ENCODE peak calls at places on chromosome 6, in nine cellular contexts. One of them, this sample, is unnamed.

GRCh38 chr6:27146706-27147507 is 100.6 kb upstream of the PRSS16 start:
- DNase-seq in aorta: peak; percentile 87
- DNase-seq in heart right ventricle: peak; percentile 62
- DNase-seq in hepatocyte: peak; percentile 96
- DNase-seq in mesendoderm: peak; percentile 100
- DNase-seq in cardiac muscle cell: peak; percentile 100
- DNase-seq in spleen: peak; percentile 96
- DNase-seq in endothelial cell of umbilical vein: peak; percentile 99
- DNase-seq in suprapubic skin: peak; percentile 88
- DNase-seq in this sample: peak; percentile 92

GRCh38 chr6:14765106-14765505 is 480.8 kb upstream of the JARID2 start:
- DNase-seq in aorta: no peak
- DNase-seq in heart right ventricle: no peak
- DNase-seq in hepatocyte: no peak
- DNase-seq in mesendoderm: no peak
- DNase-seq in cardiac muscle cell: peak; percentile 13
- DNase-seq in spleen: no peak
- DNase-seq in endothelial cell of umbilical vein: no peak
- DNase-seq in suprapubic skin: no peak
- DNase-seq in this sample: no peak

GRCh38 chr6:103335412-103335811 is 1524.3 kb downstream of the HACE1 start:
- DNase-seq in aorta: no peak
- DNase-seq in heart right ventricle: no peak
- DNase-seq in hepatocyte: no peak
- DNase-seq in mesendoderm: no peak
- DNase-seq in cardiac muscle cell: no peak
- DNase-seq in spleen: no peak
- DNase-seq in endothelial cell of umbilical vein: no peak
- DNase-seq in suprapubic skin: no peak
- DNase-seq in this sample: no peak

GRCh38 chr6:71678081-71678480 is 208.3 kb upstream of the RIMS1 start:
- DNase-seq in aorta: no peak
- DNase-seq in heart right ventricle: no peak
- DNase-seq in hepatocyte: no peak
- DNase-seq in mesendoderm: no peak
- DNase-seq in cardiac muscle cell: no peak
- DNase-seq in spleen: no peak
- DNase-seq in endothelial cell of umbilical vein: no peak
- DNase-seq in suprapubic skin: no peak
- DNase-seq in this sample: no peak

GRCh38 chr6:132813173-132813856 is 1.1 kb upstream of the RPS12 start:
- DNase-seq in aorta: no peak
- DNase-seq in heart right ventricle: peak; percentile 25
- DNase-seq in hepatocyte: peak; percentile 48
- DNase-seq in mesendoderm: peak; percentile 63
- DNase-seq in cardiac muscle cell: peak; percentile 49
- DNase-seq in spleen: peak; percentile 88
- DNase-seq in endothelial cell of umbilical vein: peak; percentile 75
- DNase-seq in suprapubic skin: no peak
- DNase-seq in this sample: peak; percentile 46

GRCh38 chr6:31203345-31203979 is 33.0 kb upstream of the POU5F1 start:
- DNase-seq in aorta: no peak
- DNase-seq in heart right ventricle: no peak
- DNase-seq in hepatocyte: peak; percentile 70
- DNase-seq in mesendoderm: peak; percentile 28
- DNase-seq in cardiac muscle cell: peak; percentile 33
- DNase-seq in spleen: no peak
- DNase-seq in endothelial cell of umbilical vein: no peak
- DNase-seq in suprapubic skin: no peak
- DNase-seq in this sample: no peak

GRCh38 chr6:11404845-11405244 is 132.7 kb upstream of the TMEM170B start:
- DNase-seq in aorta: no peak
- DNase-seq in heart right ventricle: no peak
- DNase-seq in hepatocyte: no peak
- DNase-seq in mesendoderm: no peak
- DNase-seq in cardiac muscle cell: no peak
- DNase-seq in spleen: no peak
- DNase-seq in endothelial cell of umbilical vein: no peak
- DNase-seq in suprapubic skin: no peak
- DNase-seq in this sample: no peak

GRCh38 chr6:139568956-139569538 is 194.6 kb upstream of the CITED2 start:
- DNase-seq in aorta: no peak
- DNase-seq in heart right ventricle: no peak
- DNase-seq in hepatocyte: no peak
- DNase-seq in mesendoderm: peak; percentile 42
- DNase-seq in cardiac muscle cell: peak; percentile 82
- DNase-seq in spleen: no peak
- DNase-seq in endothelial cell of umbilical vein: peak; percentile 80
- DNase-seq in suprapubic skin: no peak
- DNase-seq in this sample: no peak

GRCh38 chr6:33692760-33693158 is 18.7 kb downstream of the UQCC2 start:
- DNase-seq in aorta: no peak
- DNase-seq in heart right ventricle: peak; percentile 40
- DNase-seq in hepatocyte: no peak
- DNase-seq in mesendoderm: no peak
- DNase-seq in cardiac muscle cell: peak; percentile 24
- DNase-seq in spleen: peak; percentile 93
- DNase-seq in endothelial cell of umbilical vein: no peak
- DNase-seq in suprapubic skin: no peak
- DNase-seq in this sample: peak; percentile 49

GRCh38 chr6:156461647-156462046 is 315.5 kb upstream of the ARID1B start:
- DNase-seq in aorta: no peak
- DNase-seq in heart right ventricle: no peak
- DNase-seq in hepatocyte: no peak
- DNase-seq in mesendoderm: no peak
- DNase-seq in cardiac muscle cell: no peak
- DNase-seq in spleen: no peak
- DNase-seq in endothelial cell of umbilical vein: no peak
- DNase-seq in suprapubic skin: no peak
- DNase-seq in this sample: no peak

GRCh38 chr6:32116674-32117073 is 7.5 kb upstream of the TNXB start:
- DNase-seq in aorta: no peak
- DNase-seq in heart right ventricle: no peak
- DNase-seq in hepatocyte: no peak
- DNase-seq in mesendoderm: peak; percentile 54
- DNase-seq in cardiac muscle cell: no peak
- DNase-seq in spleen: no peak
- DNase-seq in endothelial cell of umbilical vein: no peak
- DNase-seq in suprapubic skin: no peak
- DNase-seq in this sample: no peak

GRCh38 chr6:27839303-27840081 is 72.7 kb downstream of the OR2B2 start:
- DNase-seq in aorta: peak; percentile 88
- DNase-seq in heart right ventricle: no peak
- DNase-seq in hepatocyte: peak; percentile 62
- DNase-seq in mesendoderm: peak; percentile 58
- DNase-seq in cardiac muscle cell: peak; percentile 76
- DNase-seq in spleen: no peak
- DNase-seq in endothelial cell of umbilical vein: peak; percentile 70
- DNase-seq in suprapubic skin: no peak
- DNase-seq in this sample: no peak

DNA sequence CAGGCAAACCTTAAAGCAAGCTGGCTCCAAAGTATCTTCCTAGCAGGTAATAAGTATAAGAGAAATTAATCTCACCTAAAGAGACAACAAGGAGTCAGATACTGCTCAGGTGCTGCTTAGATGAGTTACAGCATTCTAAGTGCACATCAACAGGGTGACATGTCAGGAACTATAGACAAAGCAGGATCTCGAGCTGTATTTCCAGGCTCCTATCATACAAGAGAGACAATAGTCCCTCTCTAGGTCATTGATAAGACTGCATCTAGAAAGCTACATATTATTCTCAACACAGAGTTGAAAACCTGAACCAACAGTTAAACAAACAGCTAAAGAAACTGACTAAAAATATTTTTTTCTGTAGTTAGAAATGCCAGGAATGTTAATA is 3.9 kb downstream of the PTPRK start:
- DNase-seq in aorta: no peak
- DNase-seq in heart right ventricle: no peak
- DNase-seq in hepatocyte: peak; percentile 45
- DNase-seq in mesendoderm: peak; percentile 57
- DNase-seq in cardiac muscle cell: no peak
- DNase-seq in spleen: no peak
- DNase-seq in endothelial cell of umbilical vein: peak; percentile 69
- DNase-seq in suprapubic skin: no peak
- DNase-seq in this sample: peak; percentile 5
- H3K4me1 ChIP-seq in aorta: no peaks in the 10 kb centered on the region
- H3K4me1 ChIP-seq in heart right ventricle: peaks cover 58% of the 10 kb centered on the region
- H3K4me1 ChIP-seq in hepatocyte: peaks cover 31% of the 10 kb centered on the region
- H3K4me1 ChIP-seq in mesendoderm: no peaks in the 10 kb centered on the region
- H3K4me1 ChIP-seq in cardiac muscle cell: peaks cover 29% of the 10 kb centered on the region
- H3K4me1 ChIP-seq in spleen: peaks cover 19% of the 10 kb centered on the region
- H3K4me1 ChIP-seq in endothelial cell of umbilical vein: peaks cover 57% of the 10 kb centered on the region
- H3K4me1 ChIP-seq in suprapubic skin: peaks cover 40% of the 10 kb centered on the region
- H3K4me1 ChIP-seq in this sample: peaks cover 17% of the 10 kb centered on the region

GRCh38 chr6:1481326-1481725 is 92.0 kb downstream of the FOXF2 start:
- DNase-seq in aorta: no peak
- DNase-seq in heart right ventricle: no peak
- DNase-seq in hepatocyte: no peak
- DNase-seq in mesendoderm: no peak
- DNase-seq in cardiac muscle cell: peak; percentile 61
- DNase-seq in spleen: no peak
- DNase-seq in endothelial cell of umbilical vein: no peak
- DNase-seq in suprapubic skin: no peak
- DNase-seq in this sample: no peak

GRCh38 chr6:1486387-1486786 is 97.0 kb downstream of the FOXF2 start:
- DNase-seq in aorta: no peak
- DNase-seq in heart right ventricle: no peak
- DNase-seq in hepatocyte: no peak
- DNase-seq in mesendoderm: no peak
- DNase-seq in cardiac muscle cell: no peak
- DNase-seq in spleen: no peak
- DNase-seq in endothelial cell of umbilical vein: no peak
- DNase-seq in suprapubic skin: no peak
- DNase-seq in this sample: no peak

GRCh38 chr6:1487239-1487638 is 97.9 kb downstream of the FOXF2 start:
- DNase-seq in aorta: no peak
- DNase-seq in heart right ventricle: no peak
- DNase-seq in hepatocyte: no peak
- DNase-seq in mesendoderm: no peak
- DNase-seq in cardiac muscle cell: no peak
- DNase-seq in spleen: no peak
- DNase-seq in endothelial cell of umbilical vein: no peak
- DNase-seq in suprapubic skin: no peak
- DNase-seq in this sample: no peak

GRCh38 chr6:1482381-1483166 is 93.2 kb downstream of the FOXF2 start:
- DNase-seq in aorta: no peak
- DNase-seq in heart right ventricle: no peak
- DNase-seq in hepatocyte: no peak
- DNase-seq in mesendoderm: no peak
- DNase-seq in cardiac muscle cell: no peak
- DNase-seq in spleen: no peak
- DNase-seq in endothelial cell of umbilical vein: no peak
- DNase-seq in suprapubic skin: no peak
- DNase-seq in this sample: no peak

GRCh38 chr6:1485678-1486077 is 96.3 kb downstream of the FOXF2 start:
- DNase-seq in aorta: no peak
- DNase-seq in heart right ventricle: no peak
- DNase-seq in hepatocyte: peak; percentile 39
- DNase-seq in mesendoderm: no peak
- DNase-seq in cardiac muscle cell: peak; percentile 80
- DNase-seq in spleen: no peak
- DNase-seq in endothelial cell of umbilical vein: peak; percentile 52
- DNase-seq in suprapubic skin: no peak
- DNase-seq in this sample: no peak
- H3K27ac ChIP-seq in aorta: no peak overlapping the region
- H3K27ac ChIP-seq in heart right ventricle: no peak overlapping the region
- H3K27ac ChIP-seq in hepatocyte: no peak overlapping the region
- H3K27ac ChIP-seq in mesendoderm: no peak overlapping the region
- H3K27ac ChIP-seq in cardiac muscle cell: no peak overlapping the region
- H3K27ac ChIP-seq in spleen: no peak overlapping the region
- H3K27ac ChIP-seq in endothelial cell of umbilical vein: no peak overlapping the region
- H3K27ac ChIP-seq in suprapubic skin: no peak overlapping the region
- H3K27ac ChIP-seq in this sample: no peak overlapping the region

GRCh38 chr6:4163408-4163807 is 28.0 kb upstream of the ECI2 start:
- DNase-seq in aorta: no peak
- DNase-seq in heart right ventricle: no peak
- DNase-seq in hepatocyte: no peak
- DNase-seq in mesendoderm: no peak
- DNase-seq in cardiac muscle cell: no peak
- DNase-seq in spleen: no peak
- DNase-seq in endothelial cell of umbilical vein: no peak
- DNase-seq in suprapubic skin: no peak
- DNase-seq in this sample: no peak
- H3K4me1 ChIP-seq in aorta: no peaks in the 10 kb centered on the region
- H3K4me1 ChIP-seq in heart right ventricle: peaks cover 14% of the 10 kb centered on the region
- H3K4me1 ChIP-seq in hepatocyte: no peaks in the 10 kb centered on the region
- H3K4me1 ChIP-seq in mesendoderm: no peaks in the 10 kb centered on the region
- H3K4me1 ChIP-seq in cardiac muscle cell: peaks cover 14% of the 10 kb centered on the region
- H3K4me1 ChIP-seq in spleen: no peaks in the 10 kb centered on the region
- H3K4me1 ChIP-seq in endothelial cell of umbilical vein: no peaks in the 10 kb centered on the region
- H3K4me1 ChIP-seq in suprapubic skin: no peaks in the 10 kb centered on the region
- H3K4me1 ChIP-seq in this sample: no peaks in the 10 kb centered on the region

GRCh38 chr6:53931086-53931485 is 136.3 kb downstream of the LRRC1 start:
- DNase-seq in aorta: no peak
- DNase-seq in heart right ventricle: no peak
- DNase-seq in hepatocyte: no peak
- DNase-seq in mesendoderm: no peak
- DNase-seq in cardiac muscle cell: no peak
- DNase-seq in spleen: no peak
- DNase-seq in endothelial cell of umbilical vein: no peak
- DNase-seq in suprapubic skin: no peak
- DNase-seq in this sample: no peak
- H3K27ac ChIP-seq in aorta: no peak overlapping the region
- H3K27ac ChIP-seq in heart right ventricle: no peak overlapping the region
- H3K27ac ChIP-seq in hepatocyte: no peak overlapping the region
- H3K27ac ChIP-seq in mesendoderm: no peak overlapping the region
- H3K27ac ChIP-seq in cardiac muscle cell: no peak overlapping the region
- H3K27ac ChIP-seq in spleen: no peak overlapping the region
- H3K27ac ChIP-seq in endothelial cell of umbilical vein: no peak overlapping the region
- H3K27ac ChIP-seq in suprapubic skin: peak overlapping the region; percentile 92
- H3K27ac ChIP-seq in this sample: no peak overlapping the region

DNA sequence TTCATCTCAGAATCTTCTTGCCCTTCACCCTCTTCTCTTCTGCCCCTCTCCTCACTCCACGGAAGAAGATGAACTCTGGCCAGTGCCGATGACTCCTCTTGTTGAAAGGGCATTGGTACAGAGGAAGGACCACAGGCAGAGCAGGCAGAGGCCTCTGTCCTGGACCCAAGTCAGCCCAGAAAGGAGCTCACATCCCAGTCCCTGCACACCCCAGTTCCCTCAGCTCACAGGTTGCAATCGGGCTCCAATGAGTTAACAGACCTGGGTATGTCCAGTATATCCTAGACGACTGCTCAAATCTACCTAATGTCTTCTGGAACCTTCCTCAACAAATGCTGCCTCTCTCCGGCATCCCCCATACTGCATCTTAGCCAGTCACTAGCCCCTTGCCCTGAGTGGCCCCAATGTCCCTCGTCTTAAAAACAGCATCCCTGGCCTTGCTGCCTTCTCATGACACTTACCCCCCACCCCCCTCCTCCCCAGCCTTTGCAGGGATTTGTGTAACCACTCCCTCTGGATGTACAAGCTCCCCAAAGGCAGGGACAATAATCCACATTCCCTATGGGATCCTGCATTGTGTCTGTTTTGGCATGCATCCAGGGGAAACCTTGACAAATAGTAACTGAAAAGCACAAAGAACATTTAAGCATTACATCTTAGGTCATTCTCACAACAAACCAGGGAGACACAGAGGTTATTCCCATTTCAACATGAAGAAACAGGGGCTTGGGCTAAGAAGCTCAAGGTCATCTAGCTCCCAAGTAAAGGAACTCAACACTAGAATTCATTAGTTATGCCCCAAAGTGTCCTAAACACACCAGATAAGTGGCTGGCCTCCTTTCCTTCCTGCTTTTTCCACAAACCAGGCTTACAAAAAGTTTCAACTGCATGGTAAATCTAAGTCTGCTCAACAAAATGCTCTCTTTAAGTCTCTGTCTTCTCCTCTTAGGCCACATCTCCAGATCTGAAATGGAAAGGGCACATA is 45.1 kb downstream of the TRERF1 start:
- DNase-seq in aorta: no peak
- DNase-seq in heart right ventricle: peak; percentile 17
- DNase-seq in hepatocyte: no peak
- DNase-seq in mesendoderm: no peak
- DNase-seq in cardiac muscle cell: peak; percentile 42
- DNase-seq in spleen: no peak
- DNase-seq in endothelial cell of umbilical vein: peak; percentile 35
- DNase-seq in suprapubic skin: no peak
- DNase-seq in this sample: no peak
- H3K4me1 ChIP-seq in aorta: no peaks in the 10 kb centered on the region
- H3K4me1 ChIP-seq in heart right ventricle: peaks cover 25% of the 10 kb centered on the region
- H3K4me1 ChIP-seq in hepatocyte: peaks cover 17% of the 10 kb centered on the region
- H3K4me1 ChIP-seq in mesendoderm: peaks cover 9% of the 10 kb centered on the region
- H3K4me1 ChIP-seq in cardiac muscle cell: peaks cover 7% of the 10 kb centered on the region
- H3K4me1 ChIP-seq in spleen: peaks cover 75% of the 10 kb centered on the region
- H3K4me1 ChIP-seq in endothelial cell of umbilical vein: peaks cover 8% of the 10 kb centered on the region
- H3K4me1 ChIP-seq in suprapubic skin: peaks cover 64% of the 10 kb centered on the region
- H3K4me1 ChIP-seq in this sample: peaks cover 35% of the 10 kb centered on the region

This sample was measured in naive thymus-derived CD4-positive, alpha-beta T cell.